ENCODE peak calls at places on chromosomes 2 and 18, in seven cellular contexts. One of them, this sample, is unnamed.

GRCh38 chr2:24617431-24617830 is 126.4 kb downstream of the NCOA1 start:
- DNase-seq in IMR-90: no peak
- DNase-seq in fibroblast of mammary gland: peak; percentile 28
- DNase-seq in CD8-positive, alpha-beta T cell: no peak
- DNase-seq in upper lobe of left lung: no peak
- DNase-seq in epithelial cell of proximal tubule: no peak
- DNase-seq in choroid plexus epithelial cell: no peak
- DNase-seq in this sample: peak; percentile 6

GRCh38 chr2:240338274-240338673 is 97.2 kb upstream of the GPC1 start:
- DNase-seq in IMR-90: no peak
- DNase-seq in choroid plexus epithelial cell: no peak
- DNase-seq in CD8-positive, alpha-beta T cell: no peak
- DNase-seq in fibroblast of mammary gland: no peak
- DNase-seq in upper lobe of left lung: no peak
- DNase-seq in epithelial cell of proximal tubule: no peak
- DNase-seq in this sample: no peak

GRCh38 chr18:43420950-43421349 is 143.7 kb upstream of the SYT4 start:
- DNase-seq in CD8-positive, alpha-beta T cell: no peak
- DNase-seq in epithelial cell of proximal tubule: no peak
- DNase-seq in choroid plexus epithelial cell: no peak
- DNase-seq in fibroblast of mammary gland: no peak
- DNase-seq in upper lobe of left lung: no peak
- DNase-seq in IMR-90: no peak
- DNase-seq in this sample: no peak

GRCh38 chr2:183812091-183812490 is 687.8 kb downstream of the NUP35 start:
- DNase-seq in epithelial cell of proximal tubule: no peak
- DNase-seq in IMR-90: no peak
- DNase-seq in CD8-positive, alpha-beta T cell: no peak
- DNase-seq in fibroblast of mammary gland: peak; percentile 1
- DNase-seq in choroid plexus epithelial cell: no peak
- DNase-seq in upper lobe of left lung: no peak
- DNase-seq in this sample: no peak

GRCh38 chr2:207041279-207041678 is 102.0 kb downstream of the CPO start:
- DNase-seq in upper lobe of left lung: no peak
- DNase-seq in epithelial cell of proximal tubule: no peak
- DNase-seq in fibroblast of mammary gland: peak; percentile 15
- DNase-seq in choroid plexus epithelial cell: peak; percentile 65
- DNase-seq in IMR-90: no peak
- DNase-seq in CD8-positive, alpha-beta T cell: no peak
- DNase-seq in this sample: peak; percentile 27

GRCh38 chr18:22983175-22983574 is 50.0 kb downstream of the RBBP8 start:
- DNase-seq in choroid plexus epithelial cell: peak; percentile 78
- DNase-seq in fibroblast of mammary gland: peak; percentile 71
- DNase-seq in epithelial cell of proximal tubule: no peak
- DNase-seq in CD8-positive, alpha-beta T cell: no peak
- DNase-seq in upper lobe of left lung: no peak
- DNase-seq in IMR-90: peak; percentile 64
- DNase-seq in this sample: peak; percentile 69

GRCh38 chr2:106801256-106801655 is 84.7 kb downstream of the ST6GAL2 start:
- DNase-seq in upper lobe of left lung: no peak
- DNase-seq in CD8-positive, alpha-beta T cell: no peak
- DNase-seq in epithelial cell of proximal tubule: no peak
- DNase-seq in choroid plexus epithelial cell: no peak
- DNase-seq in fibroblast of mammary gland: no peak
- DNase-seq in IMR-90: no peak
- DNase-seq in this sample: no peak

GRCh38 chr2:176597916-176598315 is 328.7 kb downstream of the MTX2 start:
- DNase-seq in CD8-positive, alpha-beta T cell: no peak
- DNase-seq in upper lobe of left lung: no peak
- DNase-seq in choroid plexus epithelial cell: no peak
- DNase-seq in epithelial cell of proximal tubule: no peak
- DNase-seq in IMR-90: no peak
- DNase-seq in fibroblast of mammary gland: no peak
- DNase-seq in this sample: no peak

GRCh38 chr2:118687698-118688097 is 159.8 kb downstream of the EN1 start:
- DNase-seq in epithelial cell of proximal tubule: no peak
- DNase-seq in upper lobe of left lung: no peak
- DNase-seq in CD8-positive, alpha-beta T cell: no peak
- DNase-seq in IMR-90: no peak
- DNase-seq in fibroblast of mammary gland: peak; percentile 41
- DNase-seq in choroid plexus epithelial cell: no peak
- DNase-seq in this sample: peak; percentile 36

GRCh38 chr18:77668219-77668618 is 418.6 kb downstream of the GALR1 start:
- DNase-seq in choroid plexus epithelial cell: no peak
- DNase-seq in IMR-90: no peak
- DNase-seq in CD8-positive, alpha-beta T cell: no peak
- DNase-seq in epithelial cell of proximal tubule: no peak
- DNase-seq in fibroblast of mammary gland: no peak
- DNase-seq in upper lobe of left lung: no peak
- DNase-seq in this sample: no peak

GRCh38 chr18:26185267-26185666 is 41.0 kb upstream of the TAF4B start:
- DNase-seq in epithelial cell of proximal tubule: no peak
- DNase-seq in IMR-90: no peak
- DNase-seq in fibroblast of mammary gland: no peak
- DNase-seq in choroid plexus epithelial cell: peak; percentile 11
- DNase-seq in CD8-positive, alpha-beta T cell: no peak
- DNase-seq in upper lobe of left lung: no peak
- DNase-seq in this sample: no peak

GRCh38 chr2:218216336-218216673 is 684 bp upstream of the ARPC2 start:
- DNase-seq in upper lobe of left lung: no peak
- DNase-seq in epithelial cell of proximal tubule: no peak
- DNase-seq in fibroblast of mammary gland: no peak
- DNase-seq in choroid plexus epithelial cell: no peak
- DNase-seq in CD8-positive, alpha-beta T cell: no peak
- DNase-seq in IMR-90: no peak
- DNase-seq in this sample: no peak

GRCh38 chr18:13570856-13571495 is 155.4 kb downstream of the FAM210A start:
- DNase-seq in fibroblast of mammary gland: peak; percentile 17
- DNase-seq in upper lobe of left lung: no peak
- DNase-seq in CD8-positive, alpha-beta T cell: no peak
- DNase-seq in choroid plexus epithelial cell: no peak
- DNase-seq in epithelial cell of proximal tubule: no peak
- DNase-seq in IMR-90: peak; percentile 7
- DNase-seq in this sample: peak; percentile 87

GRCh38 chr18:79586436-79587297 is 92.9 kb upstream of the CTDP1 start:
- DNase-seq in epithelial cell of proximal tubule: no peak
- DNase-seq in IMR-90: no peak
- DNase-seq in fibroblast of mammary gland: no peak
- DNase-seq in choroid plexus epithelial cell: no peak
- DNase-seq in CD8-positive, alpha-beta T cell: no peak
- DNase-seq in upper lobe of left lung: no peak
- DNase-seq in this sample: no peak

GRCh38 chr18:44848931-44849330 is 168.2 kb downstream of the SETBP1 start:
- DNase-seq in IMR-90: no peak
- DNase-seq in choroid plexus epithelial cell: peak; percentile 58
- DNase-seq in CD8-positive, alpha-beta T cell: no peak
- DNase-seq in epithelial cell of proximal tubule: no peak
- DNase-seq in upper lobe of left lung: no peak
- DNase-seq in fibroblast of mammary gland: no peak
- DNase-seq in this sample: no peak

GRCh38 chr2:105521176-105521575 is 122.3 kb upstream of the FHL2 start:
- DNase-seq in CD8-positive, alpha-beta T cell: no peak
- DNase-seq in IMR-90: peak; percentile 15
- DNase-seq in fibroblast of mammary gland: peak; percentile 50
- DNase-seq in epithelial cell of proximal tubule: no peak
- DNase-seq in choroid plexus epithelial cell: peak; percentile 54
- DNase-seq in upper lobe of left lung: no peak
- DNase-seq in this sample: peak; percentile 19

GRCh38 chr2:134668821-134669220 is 50.0 kb downstream of the TMEM163 start:
- DNase-seq in epithelial cell of proximal tubule: no peak
- DNase-seq in choroid plexus epithelial cell: no peak
- DNase-seq in upper lobe of left lung: peak; percentile 82
- DNase-seq in CD8-positive, alpha-beta T cell: peak; percentile 59
- DNase-seq in IMR-90: no peak
- DNase-seq in fibroblast of mammary gland: no peak
- DNase-seq in this sample: no peak

GRCh38 chr2:150917956-150918713 is 343.5 kb downstream of the RBM43 start:
- DNase-seq in fibroblast of mammary gland: no peak
- DNase-seq in upper lobe of left lung: no peak
- DNase-seq in epithelial cell of proximal tubule: no peak
- DNase-seq in IMR-90: no peak
- DNase-seq in choroid plexus epithelial cell: no peak
- DNase-seq in CD8-positive, alpha-beta T cell: no peak
- DNase-seq in this sample: no peak

GRCh38 chr2:188333751-188334524 is 42.3 kb downstream of the GULP1 start:
- DNase-seq in upper lobe of left lung: no peak
- DNase-seq in IMR-90: peak; percentile 39
- DNase-seq in epithelial cell of proximal tubule: no peak
- DNase-seq in fibroblast of mammary gland: no peak
- DNase-seq in CD8-positive, alpha-beta T cell: no peak
- DNase-seq in choroid plexus epithelial cell: no peak
- DNase-seq in this sample: peak; percentile 3

GRCh38 chr2:30371772-30372373 is 75.2 kb upstream of the LCLAT1 start:
- DNase-seq in fibroblast of mammary gland: no peak
- DNase-seq in upper lobe of left lung: peak; percentile 10
- DNase-seq in CD8-positive, alpha-beta T cell: no peak
- DNase-seq in epithelial cell of proximal tubule: no peak
- DNase-seq in choroid plexus epithelial cell: no peak
- DNase-seq in IMR-90: no peak
- DNase-seq in this sample: peak; percentile 98

GRCh38 chr2:86226069-86226468 is 26.8 kb downstream of the MRPL35 start:
- DNase-seq in IMR-90: no peak
- DNase-seq in choroid plexus epithelial cell: no peak
- DNase-seq in upper lobe of left lung: no peak
- DNase-seq in epithelial cell of proximal tubule: no peak
- DNase-seq in CD8-positive, alpha-beta T cell: no peak
- DNase-seq in fibroblast of mammary gland: no peak
- DNase-seq in this sample: no peak

DNA sequence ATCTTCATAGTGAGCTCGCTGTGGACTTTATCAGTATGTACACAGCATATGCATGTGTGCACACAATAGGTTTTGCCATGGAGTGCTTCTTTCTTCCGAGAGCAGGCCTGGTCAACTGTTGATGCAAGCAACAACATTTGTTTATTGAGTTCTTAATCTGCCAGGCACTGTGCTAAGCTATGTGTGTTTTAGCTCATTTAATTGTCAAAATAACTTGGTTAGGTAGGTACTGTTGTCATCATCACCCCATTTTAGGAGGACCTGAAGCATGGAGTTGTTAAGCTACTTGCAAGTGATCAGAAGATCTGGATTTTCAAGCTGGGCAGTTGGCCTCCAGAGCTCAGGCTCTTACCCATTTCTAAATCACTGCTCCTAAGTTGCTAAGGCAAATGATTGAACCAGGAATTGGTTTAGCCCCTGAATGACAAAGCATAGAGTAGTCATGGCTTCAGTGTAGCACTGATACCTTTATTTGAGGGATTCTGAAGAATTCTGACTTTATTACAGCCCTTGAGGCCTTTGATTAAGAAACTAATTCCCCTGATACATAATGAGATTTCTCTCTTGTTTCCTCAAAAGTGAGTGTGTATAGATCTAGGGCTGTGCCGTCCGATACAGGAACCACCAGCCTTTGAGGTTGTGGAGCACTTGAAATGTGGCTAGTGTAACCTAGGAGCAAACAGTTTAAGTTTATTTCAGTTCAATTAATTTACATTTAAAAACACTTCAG is 132.9 kb downstream of the FMNL2 start:
- DNase-seq in CD8-positive, alpha-beta T cell: no peak
- DNase-seq in fibroblast of mammary gland: no peak
- DNase-seq in choroid plexus epithelial cell: no peak
- DNase-seq in epithelial cell of proximal tubule: no peak
- DNase-seq in upper lobe of left lung: no peak
- DNase-seq in IMR-90: no peak
- DNase-seq in this sample: no peak
- H3K4me3 ChIP-seq in CD8-positive, alpha-beta T cell: no peak overlapping the region
- H3K4me3 ChIP-seq in fibroblast of mammary gland: no peak overlapping the region
- H3K4me3 ChIP-seq in choroid plexus epithelial cell: no peak overlapping the region
- H3K4me3 ChIP-seq in epithelial cell of proximal tubule: no peak overlapping the region
- H3K4me3 ChIP-seq in upper lobe of left lung: no peak overlapping the region
- H3K4me3 ChIP-seq in IMR-90: no peak overlapping the region
- H3K4me3 ChIP-seq in this sample: no peak overlapping the region

DNA sequence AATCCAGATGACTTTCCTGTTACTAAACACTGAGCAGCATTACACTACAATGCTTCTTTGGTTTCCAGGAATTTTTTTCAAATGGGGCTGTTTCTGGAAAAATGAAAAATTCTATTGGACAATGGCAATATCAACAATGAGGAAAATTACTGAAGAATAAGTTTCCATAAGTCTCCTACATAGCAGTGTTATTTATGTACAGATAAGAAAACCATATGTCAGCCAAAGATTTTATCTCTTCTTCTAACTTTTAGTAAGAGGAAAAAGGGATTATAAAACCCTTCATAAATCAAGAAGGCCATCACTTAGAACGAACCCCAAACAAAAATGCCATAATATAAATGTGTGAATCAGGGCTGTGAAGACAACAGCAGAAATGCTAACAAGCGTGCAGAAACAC is 31.6 kb upstream of the NOSTRIN start:
- DNase-seq in epithelial cell of proximal tubule: no peak
- DNase-seq in CD8-positive, alpha-beta T cell: no peak
- DNase-seq in choroid plexus epithelial cell: no peak
- DNase-seq in fibroblast of mammary gland: no peak
- DNase-seq in IMR-90: no peak
- DNase-seq in upper lobe of left lung: no peak
- DNase-seq in this sample: no peak
- TF ChIP-seq CTCF in epithelial cell of proximal tubule: no peak
- TF ChIP-seq CTCF in CD8-positive, alpha-beta T cell: no peak
- TF ChIP-seq CTCF in choroid plexus epithelial cell: no peak
- TF ChIP-seq CTCF in fibroblast of mammary gland: no peak
- TF ChIP-seq CTCF in IMR-90: no peak
- TF ChIP-seq CTCF in upper lobe of left lung: no peak
- TF ChIP-seq CTCF in this sample: no peak

GRCh38 chr2:174332607-174333001 is 2.1 kb upstream of the SP9 start:
- DNase-seq in upper lobe of left lung: no peak
- DNase-seq in CD8-positive, alpha-beta T cell: no peak
- DNase-seq in choroid plexus epithelial cell: no peak
- DNase-seq in fibroblast of mammary gland: no peak
- DNase-seq in epithelial cell of proximal tubule: no peak
- DNase-seq in IMR-90: no peak
- DNase-seq in this sample: no peak
- H3K4me3 ChIP-seq in upper lobe of left lung: no peak overlapping the region
- H3K4me3 ChIP-seq in CD8-positive, alpha-beta T cell: no peak overlapping the region
- H3K4me3 ChIP-seq in choroid plexus epithelial cell: no peak overlapping the region
- H3K4me3 ChIP-seq in fibroblast of mammary gland: no peak overlapping the region
- H3K4me3 ChIP-seq in epithelial cell of proximal tubule: no peak overlapping the region
- H3K4me3 ChIP-seq in IMR-90: no peak overlapping the region
- H3K4me3 ChIP-seq in this sample: peak overlapping the region; percentile 30

GRCh38 chr2:147389218-147389617 is 455.6 kb upstream of the ACVR2A start:
- DNase-seq in CD8-positive, alpha-beta T cell: no peak
- DNase-seq in upper lobe of left lung: peak; percentile 53
- DNase-seq in epithelial cell of proximal tubule: no peak
- DNase-seq in IMR-90: no peak
- DNase-seq in choroid plexus epithelial cell: no peak
- DNase-seq in fibroblast of mammary gland: no peak
- DNase-seq in this sample: no peak

GRCh38 chr2:147386284-147386683 is 458.5 kb upstream of the ACVR2A start:
- DNase-seq in CD8-positive, alpha-beta T cell: no peak
- DNase-seq in epithelial cell of proximal tubule: no peak
- DNase-seq in IMR-90: no peak
- DNase-seq in fibroblast of mammary gland: peak; percentile 6
- DNase-seq in upper lobe of left lung: no peak
- DNase-seq in choroid plexus epithelial cell: no peak
- DNase-seq in this sample: no peak

GRCh38 chr2:147388217-147388616 is 456.6 kb upstream of the ACVR2A start:
- DNase-seq in choroid plexus epithelial cell: no peak
- DNase-seq in upper lobe of left lung: no peak
- DNase-seq in IMR-90: no peak
- DNase-seq in CD8-positive, alpha-beta T cell: no peak
- DNase-seq in epithelial cell of proximal tubule: no peak
- DNase-seq in fibroblast of mammary gland: no peak
- DNase-seq in this sample: no peak

GRCh38 chr2:147394179-147394790 is 450.5 kb upstream of the ACVR2A start:
- DNase-seq in choroid plexus epithelial cell: no peak
- DNase-seq in IMR-90: no peak
- DNase-seq in fibroblast of mammary gland: no peak
- DNase-seq in upper lobe of left lung: no peak
- DNase-seq in epithelial cell of proximal tubule: no peak
- DNase-seq in CD8-positive, alpha-beta T cell: no peak
- DNase-seq in this sample: no peak

GRCh38 chr2:147390475-147390874 is 454.4 kb upstream of the ACVR2A start:
- DNase-seq in fibroblast of mammary gland: no peak
- DNase-seq in CD8-positive, alpha-beta T cell: no peak
- DNase-seq in IMR-90: no peak
- DNase-seq in upper lobe of left lung: no peak
- DNase-seq in choroid plexus epithelial cell: no peak
- DNase-seq in epithelial cell of proximal tubule: no peak
- DNase-seq in this sample: no peak
- TF ChIP-seq CTCF in fibroblast of mammary gland: no peak
- TF ChIP-seq CTCF in CD8-positive, alpha-beta T cell: no peak
- TF ChIP-seq CTCF in IMR-90: no peak
- TF ChIP-seq CTCF in upper lobe of left lung: no peak
- TF ChIP-seq CTCF in choroid plexus epithelial cell: no peak
- TF ChIP-seq CTCF in epithelial cell of proximal tubule: no peak
- TF ChIP-seq CTCF in this sample: no peak